ENCODE peak calls at places on chromosomes 16 and 17, in four cellular contexts. T is hypothalamus, E is left colon, W is ovary. V is an unnamed sample.

GRCh38 chr16:50303041-50303604 is 36.8 kb downstream of the ADCY7 start:
- DNase-seq in W (peak), E (no peak), T (no peak), V (no peak)

GRCh38 chr16:83215417-83216001 is 588.7 kb downstream of the CDH13 start:
- DNase-seq in W (no peak), E (peak), T (no peak), V (peak)

GRCh38 chr17:82823004-82823403 is 16.8 kb downstream of the ZNF750 start:
- DNase-seq in W (no peak), E (no peak), T (no peak), V (no peak)

GRCh38 chr16:85238233-85238647 is 126.0 kb upstream of the CIBAR2 start:
- DNase-seq in T (no peak), W (peak), E (peak), V (no peak)

GRCh38 chr17:76544123-76544915 is 4.5 kb downstream of the PRCD start:
- DNase-seq in W (peak), E (no peak), T (peak), V (no peak)

GRCh38 chr17:32870969-32871368 is 6.0 kb downstream of the MYO1D start:
- DNase-seq in E (no peak), W (no peak), T (no peak), V (no peak)

GRCh38 chr16:11689031-11689840 is 21.0 kb downstream of the SNN start:
- DNase-seq in W (no peak), T (no peak), E (no peak), V (no peak)

GRCh38 chr17:64491034-64491860 is 5.6 kb downstream of the POLG2 start:
- DNase-seq in T (no peak), E (peak), W (no peak), V (peak)

GRCh38 chr17:77280304-77280910 is 139.6 kb downstream of the SEC14L1 start:
- DNase-seq in T (no peak), E (peak), W (no peak), V (no peak)

GRCh38 chr17:41491476-41491875 is 1.8 kb upstream of the KRT36 start:
- DNase-seq in E (no peak), T (no peak), W (peak), V (no peak)

GRCh38 chr17:7750321-7750821 is 32.8 kb downstream of the DNAH2 start:
- DNase-seq in T (no peak), E (no peak), W (no peak), V (no peak)

GRCh38 chr16:2530629-2531318 is 434 bp downstream of the CEMP1 start:
- DNase-seq in W (no peak), E (peak), T (no peak), V (no peak)

GRCh38 chr17:16075949-16076348 is 76.3 kb downstream of the TTC19 start:
- DNase-seq in W (no peak), E (no peak), T (no peak), V (no peak)

GRCh38 chr16:86575754-86576557 is 2.4 kb upstream of the FOXL1 start:
- DNase-seq in E (peak), W (no peak), T (no peak), V (peak)

GRCh38 chr17:28008526-28008925 is 34.0 kb upstream of the NLK start:
- DNase-seq in T (no peak), E (peak), W (no peak), V (no peak)

GRCh38 chr17:28733346-28733745 is 4.8 kb downstream of the NEK8 start:
- DNase-seq in W (no peak), E (no peak), T (no peak), V (no peak)

GRCh38 chr17:40445769-40446468 is 2.7 kb downstream of the IGFBP4 start:
- DNase-seq in E (no peak), W (no peak), T (no peak), V (no peak)

GRCh38 chr17:2302740-2303277 is 776 bp downstream of the SMG6 start:
- DNase-seq in E (peak), T (no peak), W (no peak), V (no peak)

GRCh38 chr17:81834831-81835267 is at the start of gene PPP1R27:
- DNase-seq in E (no peak), T (no peak), W (no peak), V (no peak)